ENCODE peak calls at places on chromosomes 13 and 19, in ten cellular contexts. One of them, this sample, is unnamed.

GRCh38 chr13:40983725-40984669 is 35.1 kb downstream of the ELF1 start:
- DNase-seq in stimulated activated CD8-positive, alpha-beta memory T cell treated with anti-CD3 and anti-CD28 coated beads, Interleukin-7, amount 100 ng/mL, for 24 hours: no peak
- DNase-seq in fibroblast of lung: no peak
- DNase-seq in NB4: no peak
- DNase-seq in C1 segment of cervical spinal cord: no peak
- DNase-seq in astrocyte of the spinal cord: no peak
- DNase-seq in neural crest cell: no peak
- DNase-seq in cardiac muscle cell: no peak
- DNase-seq in activated effector memory CD4-positive, alpha-beta T cell treated with anti-CD3 and anti-CD28 coated beads, Interleukin-2, amount 50 U/mL, for 16 hours: no peak
- DNase-seq in left ventricle myocardium inferior: no peak
- DNase-seq in this sample: no peak

GRCh38 chr19:48403606-48404005 is 10.1 kb downstream of the GRIN2D start:
- DNase-seq in astrocyte of the spinal cord: peak; percentile 64
- DNase-seq in stimulated activated CD8-positive, alpha-beta memory T cell treated with anti-CD3 and anti-CD28 coated beads, Interleukin-7, amount 100 ng/mL, for 24 hours: no peak
- DNase-seq in NB4: peak; percentile 93
- DNase-seq in activated effector memory CD4-positive, alpha-beta T cell treated with anti-CD3 and anti-CD28 coated beads, Interleukin-2, amount 50 U/mL, for 16 hours: peak; percentile 69
- DNase-seq in C1 segment of cervical spinal cord: peak; percentile 19
- DNase-seq in fibroblast of lung: peak; percentile 67
- DNase-seq in neural crest cell: no peak
- DNase-seq in cardiac muscle cell: peak; percentile 77
- DNase-seq in left ventricle myocardium inferior: no peak
- DNase-seq in this sample: no peak

GRCh38 chr13:112567161-112567862 is 20.6 kb downstream of the TUBGCP3 start:
- DNase-seq in stimulated activated CD8-positive, alpha-beta memory T cell treated with anti-CD3 and anti-CD28 coated beads, Interleukin-7, amount 100 ng/mL, for 24 hours: no peak
- DNase-seq in NB4: no peak
- DNase-seq in left ventricle myocardium inferior: no peak
- DNase-seq in C1 segment of cervical spinal cord: no peak
- DNase-seq in astrocyte of the spinal cord: no peak
- DNase-seq in cardiac muscle cell: no peak
- DNase-seq in neural crest cell: no peak
- DNase-seq in activated effector memory CD4-positive, alpha-beta T cell treated with anti-CD3 and anti-CD28 coated beads, Interleukin-2, amount 50 U/mL, for 16 hours: no peak
- DNase-seq in fibroblast of lung: peak; percentile 46
- DNase-seq in this sample: no peak

GRCh38 chr13:77832339-77833100 is 86.1 kb downstream of the EDNRB start:
- DNase-seq in left ventricle myocardium inferior: no peak
- DNase-seq in activated effector memory CD4-positive, alpha-beta T cell treated with anti-CD3 and anti-CD28 coated beads, Interleukin-2, amount 50 U/mL, for 16 hours: no peak
- DNase-seq in neural crest cell: no peak
- DNase-seq in fibroblast of lung: peak; percentile 47
- DNase-seq in C1 segment of cervical spinal cord: no peak
- DNase-seq in astrocyte of the spinal cord: peak; percentile 8
- DNase-seq in stimulated activated CD8-positive, alpha-beta memory T cell treated with anti-CD3 and anti-CD28 coated beads, Interleukin-7, amount 100 ng/mL, for 24 hours: no peak
- DNase-seq in NB4: peak; percentile 36
- DNase-seq in cardiac muscle cell: peak; percentile 86
- DNase-seq in this sample: no peak

GRCh38 chr19:28569132-28570114 is 643.5 kb downstream of the UQCRFS1 start:
- DNase-seq in fibroblast of lung: no peak
- DNase-seq in stimulated activated CD8-positive, alpha-beta memory T cell treated with anti-CD3 and anti-CD28 coated beads, Interleukin-7, amount 100 ng/mL, for 24 hours: no peak
- DNase-seq in neural crest cell: no peak
- DNase-seq in NB4: no peak
- DNase-seq in activated effector memory CD4-positive, alpha-beta T cell treated with anti-CD3 and anti-CD28 coated beads, Interleukin-2, amount 50 U/mL, for 16 hours: no peak
- DNase-seq in left ventricle myocardium inferior: no peak
- DNase-seq in cardiac muscle cell: no peak
- DNase-seq in astrocyte of the spinal cord: no peak
- DNase-seq in C1 segment of cervical spinal cord: no peak
- DNase-seq in this sample: no peak

GRCh38 chr13:42110410-42111155 is 62.1 kb downstream of the DGKH start:
- DNase-seq in C1 segment of cervical spinal cord: no peak
- DNase-seq in fibroblast of lung: peak; percentile 87
- DNase-seq in left ventricle myocardium inferior: no peak
- DNase-seq in NB4: peak; percentile 81
- DNase-seq in activated effector memory CD4-positive, alpha-beta T cell treated with anti-CD3 and anti-CD28 coated beads, Interleukin-2, amount 50 U/mL, for 16 hours: no peak
- DNase-seq in stimulated activated CD8-positive, alpha-beta memory T cell treated with anti-CD3 and anti-CD28 coated beads, Interleukin-7, amount 100 ng/mL, for 24 hours: no peak
- DNase-seq in neural crest cell: peak; percentile 52
- DNase-seq in cardiac muscle cell: peak; percentile 88
- DNase-seq in astrocyte of the spinal cord: peak; percentile 84
- DNase-seq in this sample: no peak

GRCh38 chr13:31790992-31791391 is 51.7 kb downstream of the RXFP2 start:
- DNase-seq in activated effector memory CD4-positive, alpha-beta T cell treated with anti-CD3 and anti-CD28 coated beads, Interleukin-2, amount 50 U/mL, for 16 hours: no peak
- DNase-seq in cardiac muscle cell: no peak
- DNase-seq in NB4: no peak
- DNase-seq in stimulated activated CD8-positive, alpha-beta memory T cell treated with anti-CD3 and anti-CD28 coated beads, Interleukin-7, amount 100 ng/mL, for 24 hours: no peak
- DNase-seq in left ventricle myocardium inferior: no peak
- DNase-seq in C1 segment of cervical spinal cord: no peak
- DNase-seq in neural crest cell: no peak
- DNase-seq in fibroblast of lung: no peak
- DNase-seq in astrocyte of the spinal cord: peak; percentile 33
- DNase-seq in this sample: no peak

GRCh38 chr19:14683439-14683838 is 6.4 kb upstream of the ZNF333 start:
- DNase-seq in C1 segment of cervical spinal cord: no peak
- DNase-seq in fibroblast of lung: no peak
- DNase-seq in stimulated activated CD8-positive, alpha-beta memory T cell treated with anti-CD3 and anti-CD28 coated beads, Interleukin-7, amount 100 ng/mL, for 24 hours: no peak
- DNase-seq in cardiac muscle cell: no peak
- DNase-seq in neural crest cell: no peak
- DNase-seq in activated effector memory CD4-positive, alpha-beta T cell treated with anti-CD3 and anti-CD28 coated beads, Interleukin-2, amount 50 U/mL, for 16 hours: peak; percentile 60
- DNase-seq in NB4: peak; percentile 84
- DNase-seq in left ventricle myocardium inferior: no peak
- DNase-seq in astrocyte of the spinal cord: no peak
- DNase-seq in this sample: no peak

GRCh38 chr13:31053098-31053497 is 108.6 kb downstream of the HSPH1 start:
- DNase-seq in left ventricle myocardium inferior: peak; percentile 29
- DNase-seq in neural crest cell: no peak
- DNase-seq in stimulated activated CD8-positive, alpha-beta memory T cell treated with anti-CD3 and anti-CD28 coated beads, Interleukin-7, amount 100 ng/mL, for 24 hours: no peak
- DNase-seq in fibroblast of lung: no peak
- DNase-seq in C1 segment of cervical spinal cord: no peak
- DNase-seq in NB4: no peak
- DNase-seq in activated effector memory CD4-positive, alpha-beta T cell treated with anti-CD3 and anti-CD28 coated beads, Interleukin-2, amount 50 U/mL, for 16 hours: no peak
- DNase-seq in cardiac muscle cell: no peak
- DNase-seq in astrocyte of the spinal cord: no peak
- DNase-seq in this sample: no peak

GRCh38 chr19:45186509-45187334 is 8.1 kb downstream of the BLOC1S3 start:
- DNase-seq in astrocyte of the spinal cord: peak; percentile 50
- DNase-seq in left ventricle myocardium inferior: no peak
- DNase-seq in activated effector memory CD4-positive, alpha-beta T cell treated with anti-CD3 and anti-CD28 coated beads, Interleukin-2, amount 50 U/mL, for 16 hours: no peak
- DNase-seq in stimulated activated CD8-positive, alpha-beta memory T cell treated with anti-CD3 and anti-CD28 coated beads, Interleukin-7, amount 100 ng/mL, for 24 hours: no peak
- DNase-seq in cardiac muscle cell: no peak
- DNase-seq in NB4: no peak
- DNase-seq in fibroblast of lung: no peak
- DNase-seq in C1 segment of cervical spinal cord: no peak
- DNase-seq in neural crest cell: no peak
- DNase-seq in this sample: no peak

GRCh38 chr13:110634558-110634957 is 19.2 kb downstream of the NAXD start:
- DNase-seq in cardiac muscle cell: peak; percentile 81
- DNase-seq in left ventricle myocardium inferior: no peak
- DNase-seq in activated effector memory CD4-positive, alpha-beta T cell treated with anti-CD3 and anti-CD28 coated beads, Interleukin-2, amount 50 U/mL, for 16 hours: no peak
- DNase-seq in astrocyte of the spinal cord: peak; percentile 90
- DNase-seq in neural crest cell: no peak
- DNase-seq in NB4: peak; percentile 47
- DNase-seq in C1 segment of cervical spinal cord: no peak
- DNase-seq in stimulated activated CD8-positive, alpha-beta memory T cell treated with anti-CD3 and anti-CD28 coated beads, Interleukin-7, amount 100 ng/mL, for 24 hours: no peak
- DNase-seq in fibroblast of lung: peak; percentile 65
- DNase-seq in this sample: no peak

GRCh38 chr13:97067342-97067895 is 73.1 kb upstream of the OXGR1 start:
- DNase-seq in left ventricle myocardium inferior: no peak
- DNase-seq in C1 segment of cervical spinal cord: no peak
- DNase-seq in activated effector memory CD4-positive, alpha-beta T cell treated with anti-CD3 and anti-CD28 coated beads, Interleukin-2, amount 50 U/mL, for 16 hours: no peak
- DNase-seq in NB4: no peak
- DNase-seq in neural crest cell: no peak
- DNase-seq in astrocyte of the spinal cord: peak; percentile 50
- DNase-seq in cardiac muscle cell: peak; percentile 51
- DNase-seq in stimulated activated CD8-positive, alpha-beta memory T cell treated with anti-CD3 and anti-CD28 coated beads, Interleukin-7, amount 100 ng/mL, for 24 hours: no peak
- DNase-seq in fibroblast of lung: peak; percentile 22
- DNase-seq in this sample: no peak

GRCh38 chr13:38417727-38418126 is 68.1 kb downstream of the UFM1 start:
- DNase-seq in left ventricle myocardium inferior: no peak
- DNase-seq in activated effector memory CD4-positive, alpha-beta T cell treated with anti-CD3 and anti-CD28 coated beads, Interleukin-2, amount 50 U/mL, for 16 hours: no peak
- DNase-seq in stimulated activated CD8-positive, alpha-beta memory T cell treated with anti-CD3 and anti-CD28 coated beads, Interleukin-7, amount 100 ng/mL, for 24 hours: no peak
- DNase-seq in C1 segment of cervical spinal cord: no peak
- DNase-seq in cardiac muscle cell: peak; percentile 24
- DNase-seq in astrocyte of the spinal cord: no peak
- DNase-seq in fibroblast of lung: peak; percentile 19
- DNase-seq in NB4: peak; percentile 33
- DNase-seq in neural crest cell: no peak
- DNase-seq in this sample: no peak

GRCh38 chr19:1394252-1395193 is 6.8 kb downstream of the GAMT start:
- DNase-seq in left ventricle myocardium inferior: no peak
- DNase-seq in stimulated activated CD8-positive, alpha-beta memory T cell treated with anti-CD3 and anti-CD28 coated beads, Interleukin-7, amount 100 ng/mL, for 24 hours: no peak
- DNase-seq in C1 segment of cervical spinal cord: peak; percentile 35
- DNase-seq in fibroblast of lung: no peak
- DNase-seq in activated effector memory CD4-positive, alpha-beta T cell treated with anti-CD3 and anti-CD28 coated beads, Interleukin-2, amount 50 U/mL, for 16 hours: no peak
- DNase-seq in cardiac muscle cell: no peak
- DNase-seq in astrocyte of the spinal cord: no peak
- DNase-seq in neural crest cell: no peak
- DNase-seq in NB4: no peak
- DNase-seq in this sample: no peak

GRCh38 chr13:95020298-95020987 is 280.8 kb downstream of the ABCC4 start:
- DNase-seq in left ventricle myocardium inferior: no peak
- DNase-seq in fibroblast of lung: peak; percentile 8
- DNase-seq in astrocyte of the spinal cord: peak; percentile 50
- DNase-seq in C1 segment of cervical spinal cord: no peak
- DNase-seq in stimulated activated CD8-positive, alpha-beta memory T cell treated with anti-CD3 and anti-CD28 coated beads, Interleukin-7, amount 100 ng/mL, for 24 hours: no peak
- DNase-seq in cardiac muscle cell: no peak
- DNase-seq in NB4: no peak
- DNase-seq in activated effector memory CD4-positive, alpha-beta T cell treated with anti-CD3 and anti-CD28 coated beads, Interleukin-2, amount 50 U/mL, for 16 hours: no peak
- DNase-seq in neural crest cell: no peak
- DNase-seq in this sample: no peak

GRCh38 chr19:38707512-38708114 is 36.7 kb downstream of the CAPN12 start:
- DNase-seq in fibroblast of lung: no peak
- DNase-seq in left ventricle myocardium inferior: peak; percentile 76
- DNase-seq in neural crest cell: no peak
- DNase-seq in activated effector memory CD4-positive, alpha-beta T cell treated with anti-CD3 and anti-CD28 coated beads, Interleukin-2, amount 50 U/mL, for 16 hours: no peak
- DNase-seq in cardiac muscle cell: peak; percentile 61
- DNase-seq in NB4: no peak
- DNase-seq in C1 segment of cervical spinal cord: no peak
- DNase-seq in stimulated activated CD8-positive, alpha-beta memory T cell treated with anti-CD3 and anti-CD28 coated beads, Interleukin-7, amount 100 ng/mL, for 24 hours: no peak
- DNase-seq in astrocyte of the spinal cord: peak; percentile 57
- DNase-seq in this sample: no peak

GRCh38 chr13:91576590-91576989 is 178.2 kb downstream of the GPC5 start:
- DNase-seq in left ventricle myocardium inferior: no peak
- DNase-seq in fibroblast of lung: no peak
- DNase-seq in neural crest cell: peak; percentile 4
- DNase-seq in C1 segment of cervical spinal cord: no peak
- DNase-seq in stimulated activated CD8-positive, alpha-beta memory T cell treated with anti-CD3 and anti-CD28 coated beads, Interleukin-7, amount 100 ng/mL, for 24 hours: no peak
- DNase-seq in activated effector memory CD4-positive, alpha-beta T cell treated with anti-CD3 and anti-CD28 coated beads, Interleukin-2, amount 50 U/mL, for 16 hours: no peak
- DNase-seq in NB4: peak; percentile 26
- DNase-seq in cardiac muscle cell: no peak
- DNase-seq in astrocyte of the spinal cord: no peak
- DNase-seq in this sample: no peak

GRCh38 chr13:110801044-110801443 is 87.5 kb downstream of the ING1 start:
- DNase-seq in NB4: peak; percentile 32
- DNase-seq in activated effector memory CD4-positive, alpha-beta T cell treated with anti-CD3 and anti-CD28 coated beads, Interleukin-2, amount 50 U/mL, for 16 hours: no peak
- DNase-seq in left ventricle myocardium inferior: no peak
- DNase-seq in cardiac muscle cell: no peak
- DNase-seq in astrocyte of the spinal cord: no peak
- DNase-seq in stimulated activated CD8-positive, alpha-beta memory T cell treated with anti-CD3 and anti-CD28 coated beads, Interleukin-7, amount 100 ng/mL, for 24 hours: no peak
- DNase-seq in neural crest cell: no peak
- DNase-seq in C1 segment of cervical spinal cord: no peak
- DNase-seq in fibroblast of lung: no peak
- DNase-seq in this sample: no peak

GRCh38 chr13:38763446-38764381 is 76.8 kb downstream of the FREM2 start:
- DNase-seq in left ventricle myocardium inferior: no peak
- DNase-seq in fibroblast of lung: peak; percentile 52
- DNase-seq in astrocyte of the spinal cord: peak; percentile 43
- DNase-seq in activated effector memory CD4-positive, alpha-beta T cell treated with anti-CD3 and anti-CD28 coated beads, Interleukin-2, amount 50 U/mL, for 16 hours: no peak
- DNase-seq in cardiac muscle cell: peak; percentile 66
- DNase-seq in NB4: peak; percentile 48
- DNase-seq in neural crest cell: peak; percentile 43
- DNase-seq in stimulated activated CD8-positive, alpha-beta memory T cell treated with anti-CD3 and anti-CD28 coated beads, Interleukin-7, amount 100 ng/mL, for 24 hours: no peak
- DNase-seq in C1 segment of cervical spinal cord: peak; percentile 6
- DNase-seq in this sample: no peak

GRCh38 chr19:2110822-2111221 is 14.1 kb downstream of the IZUMO4 start:
- DNase-seq in left ventricle myocardium inferior: no peak
- DNase-seq in neural crest cell: no peak
- DNase-seq in C1 segment of cervical spinal cord: no peak
- DNase-seq in NB4: no peak
- DNase-seq in astrocyte of the spinal cord: no peak
- DNase-seq in activated effector memory CD4-positive, alpha-beta T cell treated with anti-CD3 and anti-CD28 coated beads, Interleukin-2, amount 50 U/mL, for 16 hours: no peak
- DNase-seq in stimulated activated CD8-positive, alpha-beta memory T cell treated with anti-CD3 and anti-CD28 coated beads, Interleukin-7, amount 100 ng/mL, for 24 hours: no peak
- DNase-seq in fibroblast of lung: no peak
- DNase-seq in cardiac muscle cell: no peak
- DNase-seq in this sample: no peak

GRCh38 chr13:49476529-49476928 is 19.2 kb upstream of the PHF11 start:
- DNase-seq in left ventricle myocardium inferior: no peak
- DNase-seq in astrocyte of the spinal cord: no peak
- DNase-seq in cardiac muscle cell: no peak
- DNase-seq in activated effector memory CD4-positive, alpha-beta T cell treated with anti-CD3 and anti-CD28 coated beads, Interleukin-2, amount 50 U/mL, for 16 hours: no peak
- DNase-seq in neural crest cell: no peak
- DNase-seq in C1 segment of cervical spinal cord: no peak
- DNase-seq in NB4: no peak
- DNase-seq in fibroblast of lung: no peak
- DNase-seq in stimulated activated CD8-positive, alpha-beta memory T cell treated with anti-CD3 and anti-CD28 coated beads, Interleukin-7, amount 100 ng/mL, for 24 hours: no peak
- DNase-seq in this sample: no peak

GRCh38 chr19:43148233-43148632 is 38.1 kb downstream of the PSG5 start:
- DNase-seq in C1 segment of cervical spinal cord: no peak
- DNase-seq in activated effector memory CD4-positive, alpha-beta T cell treated with anti-CD3 and anti-CD28 coated beads, Interleukin-2, amount 50 U/mL, for 16 hours: no peak
- DNase-seq in left ventricle myocardium inferior: no peak
- DNase-seq in NB4: no peak
- DNase-seq in fibroblast of lung: peak; percentile 71
- DNase-seq in neural crest cell: no peak
- DNase-seq in stimulated activated CD8-positive, alpha-beta memory T cell treated with anti-CD3 and anti-CD28 coated beads, Interleukin-7, amount 100 ng/mL, for 24 hours: no peak
- DNase-seq in cardiac muscle cell: peak; percentile 18
- DNase-seq in astrocyte of the spinal cord: peak; percentile 62
- DNase-seq in this sample: no peak

GRCh38 chr19:16139752-16140151 is 3.7 kb upstream of the HSH2D start:
- DNase-seq in stimulated activated CD8-positive, alpha-beta memory T cell treated with anti-CD3 and anti-CD28 coated beads, Interleukin-7, amount 100 ng/mL, for 24 hours: no peak
- DNase-seq in neural crest cell: no peak
- DNase-seq in NB4: peak; percentile 99
- DNase-seq in fibroblast of lung: no peak
- DNase-seq in C1 segment of cervical spinal cord: no peak
- DNase-seq in left ventricle myocardium inferior: no peak
- DNase-seq in cardiac muscle cell: no peak
- DNase-seq in activated effector memory CD4-positive, alpha-beta T cell treated with anti-CD3 and anti-CD28 coated beads, Interleukin-2, amount 50 U/mL, for 16 hours: no peak
- DNase-seq in astrocyte of the spinal cord: no peak
- DNase-seq in this sample: no peak